ENCODE peak calls at places on chromosomes 16 and 17, in six cellular contexts. W is neural progenitor cell, R is fibroblast of lung, L is HCT116, Z is mesenchymal stem cell, K is K562. M is an unnamed sample.

GRCh38 chr16:71287903-71288302 is 1.3 kb downstream of the CMTR2 start:
- DNase-seq in W (peak), R (no peak), L (no peak), Z (no peak), K (no peak), M (no peak)

GRCh38 chr16:27520982-27521673 is 28.6 kb downstream of the GTF3C1 start:
- DNase-seq in W (no peak), R (peak), L (no peak), Z (peak), K (no peak), M (no peak)

GRCh38 chr16:86718118-86718517 is 139.8 kb downstream of the FOXL1 start:
- DNase-seq in W (no peak), R (peak), L (no peak), Z (no peak), K (no peak), M (no peak)

GRCh38 chr17:66863820-66864219 is 28.9 kb downstream of the CACNG5 start:
- DNase-seq in W (no peak), R (no peak), L (no peak), Z (no peak), K (no peak), M (no peak)

GRCh38 chr16:4315185-4316102 is at the start of gene GLIS2:
- DNase-seq in W (peak), R (peak), L (peak), Z (peak), K (peak), M (no peak)

GRCh38 chr17:76994237-76994637 is 126.0 kb downstream of the MGAT5B start:
- DNase-seq in W (peak), R (no peak), L (no peak), Z (no peak), K (no peak), M (no peak)

GRCh38 chr17:58755577-58756245 is at the start of gene PPM1E:
- DNase-seq in W (peak), R (peak), L (no peak), Z (peak), K (peak), M (peak)

GRCh38 chr16:85763616-85764015 is 12.7 kb upstream of the C16orf74 start:
- DNase-seq in W (no peak), R (no peak), L (no peak), Z (no peak), K (no peak), M (no peak)

GRCh38 chr16:78072275-78072674 is 27.2 kb upstream of the WWOX start:
- DNase-seq in W (no peak), R (no peak), L (no peak), Z (no peak), K (no peak), M (no peak)

GRCh38 chr16:63050391-63050790 is 1014.2 kb upstream of the CDH8 start:
- DNase-seq in W (no peak), R (no peak), L (no peak), Z (no peak), K (no peak), M (no peak)

GRCh38 chr16:80682435-80683070 is 121.8 kb downstream of the CDYL2 start:
- DNase-seq in W (no peak), R (peak), L (no peak), Z (no peak), K (no peak), M (no peak)

GRCh38 chr17:76948726-76949342 is 80.6 kb downstream of the MGAT5B start:
- DNase-seq in W (no peak), R (no peak), L (no peak), Z (no peak), K (no peak), M (no peak)

GRCh38 chr17:57532556-57532955 is 212.5 kb downstream of the CCDC182 start:
- DNase-seq in W (no peak), R (no peak), L (no peak), Z (no peak), K (peak), M (no peak)

GRCh38 chr16:56625140-56625942 is at the start of gene MT1E:
- DNase-seq in W (peak), R (peak), L (peak), Z (peak), K (no peak), M (no peak)

GRCh38 chr16:50460538-50461399 is 87.4 kb upstream of the NKD1 start:
- DNase-seq in W (no peak), R (no peak), L (no peak), Z (no peak), K (no peak), M (no peak)

GRCh38 chr17:69314246-69315030 is 12.5 kb downstream of the ABCA5 start:
- DNase-seq in W (peak), R (no peak), L (no peak), Z (no peak), K (no peak), M (no peak)

GRCh38 chr17:48579738-48580543 is 1.8 kb upstream of the HOXB4 start:
- DNase-seq in W (no peak), R (peak), L (no peak), Z (peak), K (no peak), M (no peak)

GRCh38 chr17:55770220-55770870 is 19.5 kb downstream of the PCTP start:
- DNase-seq in W (peak), R (peak), L (peak), Z (peak), K (peak), M (peak)

GRCh38 chr16:48438414-48438813 is 53.2 kb upstream of the SIAH1 start:
- DNase-seq in W (no peak), R (no peak), L (no peak), Z (no peak), K (no peak), M (no peak)

GRCh38 chr16:69311533-69312388 is 611 bp downstream of the VPS4A start:
- DNase-seq in W (peak), R (peak), L (no peak), Z (peak), K (no peak), M (peak)

GRCh38 chr17:35915153-35915969 is 15.2 kb downstream of the RDM1 start:
- DNase-seq in W (no peak), R (no peak), L (no peak), Z (no peak), K (no peak), M (peak)

GRCh38 chr17:49512296-49513043 is 17.4 kb downstream of the NGFR start:
- DNase-seq in W (no peak), R (no peak), L (no peak), Z (no peak), K (no peak), M (peak)

GRCh38 chr16:4344659-4345438 is 6.3 kb downstream of the PAM16 start:
- DNase-seq in W (no peak), R (peak), L (no peak), Z (peak), K (peak), M (no peak)

GRCh38 chr17:77306790-77307478 is 166.2 kb downstream of the SEC14L1 start:
- DNase-seq in W (no peak), R (no peak), L (no peak), Z (no peak), K (peak), M (no peak)

GRCh38 chr17:43563262-43564079 is 17.3 kb upstream of the ETV4 start:
- DNase-seq in W (peak), R (no peak), L (no peak), Z (no peak), K (no peak), M (peak)

GRCh38 chr17:63086483-63087185 is 120.6 kb downstream of the TANC2 start:
- DNase-seq in W (no peak), R (peak), L (no peak), Z (no peak), K (no peak), M (no peak)

GRCh38 chr17:10879110-10879509 is 41.2 kb upstream of the PIRT start:
- DNase-seq in W (peak), R (no peak), L (no peak), Z (no peak), K (peak), M (peak)

GRCh38 chr17:77363821-77364361 is 223.1 kb downstream of the SEC14L1 start:
- DNase-seq in W (no peak), R (peak), L (no peak), Z (peak), K (peak), M (no peak)

GRCh38 chr17:5282639-5283217 is 644 bp downstream of the RABEP1 start:
- DNase-seq in W (no peak), R (peak), L (no peak), Z (peak), K (peak), M (peak)

GRCh38 chr16:2959206-2959605 is 4.9 kb upstream of the KREMEN2 start:
- DNase-seq in W (no peak), R (no peak), L (no peak), Z (no peak), K (no peak), M (no peak)

GRCh38 chr16:19382084-19382801 is 35.4 kb upstream of the TMC5 start:
- DNase-seq in W (no peak), R (no peak), L (no peak), Z (no peak), K (no peak), M (no peak)
- H3K27ac ChIP-seq in W (no peak), R (no peak), L (no peak), Z (no peak), K (no peak), M (no peak)

DNA sequence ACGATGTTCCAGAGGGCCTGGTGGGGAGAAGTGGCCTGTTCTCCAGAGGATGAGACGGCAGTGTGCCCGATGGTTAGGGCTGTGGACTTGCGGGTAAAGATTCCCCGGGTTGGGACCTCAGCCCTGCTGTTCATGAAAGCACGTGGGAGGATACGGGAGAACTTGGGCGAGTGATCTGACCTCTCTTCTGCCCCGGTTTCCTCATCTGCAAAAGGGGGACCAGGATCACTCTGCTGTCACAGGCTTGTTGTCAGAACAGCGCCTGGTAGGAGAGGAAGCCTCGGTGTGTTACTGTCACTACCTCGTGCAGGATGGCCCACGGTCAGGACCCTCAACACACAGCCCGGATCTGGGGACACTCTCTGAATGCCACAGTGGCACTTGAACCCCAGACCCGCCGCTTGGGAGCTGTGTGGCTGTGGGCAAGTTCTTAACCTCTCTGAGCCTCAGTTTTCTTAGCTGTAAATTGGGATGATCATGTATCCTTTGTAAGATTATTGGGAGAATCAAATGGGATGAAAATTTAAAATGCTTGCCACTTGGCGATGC is 85.6 kb upstream of the CDC42EP4 start:
- DNase-seq in W (no peak), R (no peak), L (no peak), Z (no peak), K (no peak), M (no peak)
- H3K9ac ChIP-seq in W (no peak), R (no peak), L (no peak), Z (no peak), K (no peak), M (no peak)

GRCh38 chr16:87953308-87954208 is 2.3 kb downstream of the BANP start:
- DNase-seq in W (no peak), R (no peak), L (no peak), Z (no peak), K (no peak), M (no peak)
- H3K4me3 ChIP-seq in W (no peak), R (no peak), L (no peak), Z (no peak), K (no peak), M (no peak)

DNA sequence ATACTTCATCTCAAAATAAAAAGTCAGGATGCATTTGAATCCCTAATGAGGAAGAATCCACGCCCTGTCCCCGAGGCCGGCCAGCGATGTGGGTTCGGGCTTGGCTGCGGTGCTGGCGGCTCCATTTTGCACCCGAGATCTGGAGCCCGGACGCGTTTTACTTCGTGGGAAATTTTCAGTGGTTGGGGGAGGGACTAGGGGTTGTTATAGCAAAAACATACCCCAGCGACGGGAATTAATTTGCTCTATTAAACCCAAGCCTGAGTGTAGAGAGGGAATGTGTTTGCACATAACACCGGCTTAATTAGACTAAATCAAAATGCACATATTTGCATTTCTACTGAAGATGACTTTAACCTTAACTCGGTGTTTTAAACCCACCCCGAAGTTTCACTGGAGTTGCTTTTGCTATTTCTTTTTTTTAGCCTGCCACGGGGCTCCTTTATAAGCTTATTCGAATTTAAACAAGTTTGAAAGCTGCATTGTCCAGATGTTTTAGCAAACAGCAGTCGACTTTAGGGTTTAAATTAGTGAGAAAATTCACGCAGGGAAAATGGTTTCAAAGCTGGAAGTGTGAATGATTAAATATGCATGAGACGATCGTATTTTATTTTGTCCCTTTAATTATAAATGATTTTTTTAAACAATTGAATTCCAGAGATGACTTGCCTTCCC is 4.9 kb downstream of the IRX5 start:
- DNase-seq in W (no peak), R (no peak), L (no peak), Z (peak), K (no peak), M (no peak)
- H3K27ac ChIP-seq in W (no peak), R (no peak), L (no peak), Z (no peak), K (no peak), M (no peak)

DNA sequence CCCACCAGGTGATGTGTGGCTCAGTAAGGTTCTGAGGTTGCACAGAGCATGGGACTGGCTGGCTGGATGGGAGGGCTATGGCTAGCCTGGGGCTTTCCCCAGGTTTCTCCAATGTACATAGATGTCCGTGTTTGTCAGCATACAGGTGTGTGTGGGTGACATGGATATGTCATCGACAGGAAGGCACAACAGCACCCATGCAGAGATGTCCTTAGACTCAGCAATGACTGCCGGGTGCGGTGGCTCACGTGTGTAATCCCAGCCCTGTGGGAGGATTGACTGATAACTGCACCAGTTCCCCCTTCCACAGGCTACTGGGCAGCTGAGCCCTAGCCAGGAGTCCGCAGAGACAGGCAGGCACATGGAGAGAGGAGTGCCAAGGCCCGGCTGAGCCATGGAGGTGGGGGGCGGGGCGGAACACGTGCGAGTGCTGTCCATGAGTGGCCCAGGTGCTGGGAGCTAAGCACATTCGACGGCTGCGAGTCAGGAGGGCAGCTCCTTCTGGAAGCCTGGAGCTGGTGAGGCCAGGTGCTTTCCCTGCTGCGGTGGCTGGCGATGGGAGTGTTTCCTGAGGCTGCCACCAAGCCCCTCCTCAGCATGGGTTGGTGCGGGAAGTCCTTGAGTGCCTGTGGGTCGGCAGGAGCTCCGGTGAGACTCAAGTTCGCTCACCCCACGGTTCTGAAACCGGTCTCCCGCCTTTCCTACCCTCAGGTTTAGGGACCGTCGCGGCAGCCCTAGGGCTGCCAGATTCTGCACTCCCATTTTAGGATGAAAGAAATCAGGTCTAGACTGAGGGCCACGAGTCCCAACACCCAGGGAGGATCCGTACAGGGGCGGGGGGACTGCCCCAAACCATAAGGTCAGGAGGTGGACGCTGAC is 858 bp upstream of the ASPSCR1 start:
- DNase-seq in W (peak), R (no peak), L (no peak), Z (peak), K (peak), M (peak)
- H3K9ac ChIP-seq in W (no peak), R (peak), L (peak), Z (peak), K (peak), M (peak)

GRCh38 chr17:7293131-7293557 is 1.3 kb downstream of the YBX2 start:
- DNase-seq in W (no peak), R (no peak), L (no peak), Z (no peak), K (no peak), M (no peak)

GRCh38 chr17:7296189-7296861 is 1.9 kb upstream of the YBX2 start:
- DNase-seq in W (peak), R (peak), L (peak), Z (peak), K (peak), M (peak)

GRCh38 chr17:7294614-7295153 is at the start of gene YBX2:
- DNase-seq in W (peak), R (no peak), L (peak), Z (peak), K (peak), M (peak)

GRCh38 chr17:7293821-7294613 is 422 bp downstream of the YBX2 start:
- DNase-seq in W (peak), R (no peak), L (no peak), Z (no peak), K (peak), M (no peak)

GRCh38 chr17:7295230-7296180 is 1.1 kb upstream of the YBX2 start:
- DNase-seq in W (peak), R (no peak), L (no peak), Z (no peak), K (no peak), M (no peak)
- H3K4me3 ChIP-seq in W (peak), R (no peak), L (no peak), Z (no peak), K (no peak), M (no peak)